ENCODE peak calls at places on chromosomes 6 and 20, in six cellular contexts. One of them, this sample, is unnamed.

GRCh38 chr20:18496042-18496441 is 983 bp downstream of the RBBP9 start:
- DNase-seq in transverse colon: no peak
- DNase-seq in K562: no peak
- DNase-seq in A549: no peak
- DNase-seq in ovary: no peak
- DNase-seq in HepG2: no peak
- DNase-seq in this sample: no peak

GRCh38 chr6:93581371-93581770 is 162.0 kb upstream of the EPHA7 start:
- DNase-seq in transverse colon: no peak
- DNase-seq in K562: no peak
- DNase-seq in A549: no peak
- DNase-seq in ovary: no peak
- DNase-seq in HepG2: no peak
- DNase-seq in this sample: no peak

GRCh38 chr6:119479860-119480655 is 130.5 kb upstream of the MAN1A1 start:
- DNase-seq in transverse colon: no peak
- DNase-seq in K562: peak; percentile 16
- DNase-seq in A549: no peak
- DNase-seq in ovary: no peak
- DNase-seq in HepG2: no peak
- DNase-seq in this sample: no peak

GRCh38 chr6:36986704-36987047 is 680 bp upstream of the MTCH1 start:
- DNase-seq in transverse colon: no peak
- DNase-seq in K562: no peak
- DNase-seq in A549: no peak
- DNase-seq in ovary: no peak
- DNase-seq in HepG2: no peak
- DNase-seq in this sample: no peak

GRCh38 chr20:45036044-45036755 is 64.7 kb downstream of the KCNS1 start:
- DNase-seq in transverse colon: no peak
- DNase-seq in K562: no peak
- DNase-seq in A549: peak; percentile 56
- DNase-seq in ovary: no peak
- DNase-seq in HepG2: peak; percentile 23
- DNase-seq in this sample: no peak

GRCh38 chr6:100886078-100886477 is 4.9 kb upstream of the ASCC3 start:
- DNase-seq in transverse colon: no peak
- DNase-seq in K562: no peak
- DNase-seq in A549: no peak
- DNase-seq in ovary: no peak
- DNase-seq in HepG2: no peak
- DNase-seq in this sample: no peak

GRCh38 chr6:170135461-170135820 is 155.4 kb downstream of the DLL1 start:
- DNase-seq in transverse colon: no peak
- DNase-seq in K562: no peak
- DNase-seq in A549: no peak
- DNase-seq in ovary: no peak
- DNase-seq in HepG2: no peak
- DNase-seq in this sample: no peak

GRCh38 chr20:63980806-63981728 is at the start of gene PRPF6:
- DNase-seq in transverse colon: peak; percentile 97
- DNase-seq in K562: peak; percentile 94
- DNase-seq in A549: peak; percentile 97
- DNase-seq in ovary: peak; percentile 91
- DNase-seq in HepG2: peak; percentile 97
- DNase-seq in this sample: peak; percentile 83

GRCh38 chr20:8144282-8145245 is 12.5 kb downstream of the PLCB1 start:
- DNase-seq in transverse colon: no peak
- DNase-seq in K562: no peak
- DNase-seq in A549: no peak
- DNase-seq in ovary: no peak
- DNase-seq in HepG2: peak; percentile 100
- DNase-seq in this sample: no peak

GRCh38 chr20:17888044-17888443 is 80.5 kb downstream of the SNX5 start:
- DNase-seq in transverse colon: peak; percentile 43
- DNase-seq in K562: no peak
- DNase-seq in A549: peak; percentile 43
- DNase-seq in ovary: no peak
- DNase-seq in HepG2: no peak
- DNase-seq in this sample: no peak

GRCh38 chr6:5999688-6000608 is 6.8 kb downstream of the NRN1 start:
- DNase-seq in transverse colon: no peak
- DNase-seq in K562: no peak
- DNase-seq in A549: no peak
- DNase-seq in ovary: no peak
- DNase-seq in HepG2: no peak
- DNase-seq in this sample: no peak

GRCh38 chr6:47247227-47247797 is 62.4 kb downstream of the TNFRSF21 start:
- DNase-seq in transverse colon: no peak
- DNase-seq in K562: no peak
- DNase-seq in A549: no peak
- DNase-seq in ovary: no peak
- DNase-seq in HepG2: no peak
- DNase-seq in this sample: no peak

GRCh38 chr6:26243742-26244141 is 121.3 kb upstream of the BTN3A2 start:
- DNase-seq in transverse colon: peak; percentile 83
- DNase-seq in K562: no peak
- DNase-seq in A549: no peak
- DNase-seq in ovary: no peak
- DNase-seq in HepG2: no peak
- DNase-seq in this sample: no peak

GRCh38 chr20:52035498-52035897 is 156.1 kb downstream of the ZFP64 start:
- DNase-seq in transverse colon: no peak
- DNase-seq in K562: no peak
- DNase-seq in A549: no peak
- DNase-seq in ovary: no peak
- DNase-seq in HepG2: peak; percentile 33
- DNase-seq in this sample: no peak

GRCh38 chr6:137094411-137095008 is 49.7 kb upstream of the IL20RA start:
- DNase-seq in transverse colon: peak; percentile 56
- DNase-seq in K562: peak; percentile 63
- DNase-seq in A549: peak; percentile 69
- DNase-seq in ovary: peak; percentile 51
- DNase-seq in HepG2: peak; percentile 74
- DNase-seq in this sample: peak; percentile 71

GRCh38 chr20:63682384-63683139 is 13.9 kb upstream of the TNFRSF6B start:
- DNase-seq in transverse colon: peak; percentile 53
- DNase-seq in K562: no peak
- DNase-seq in A549: peak; percentile 94
- DNase-seq in ovary: no peak
- DNase-seq in HepG2: peak; percentile 63
- DNase-seq in this sample: peak; percentile 46

GRCh38 chr6:76856065-76856464 is 607.2 kb downstream of the HTR1B start:
- DNase-seq in transverse colon: no peak
- DNase-seq in K562: no peak
- DNase-seq in A549: no peak
- DNase-seq in ovary: no peak
- DNase-seq in HepG2: no peak
- DNase-seq in this sample: no peak

GRCh38 chr6:26159417-26160273 is 72.4 kb downstream of the HFE start:
- DNase-seq in transverse colon: no peak
- DNase-seq in K562: no peak
- DNase-seq in A549: peak; percentile 33
- DNase-seq in ovary: no peak
- DNase-seq in HepG2: no peak
- DNase-seq in this sample: no peak

GRCh38 chr6:119264854-119265397 is 84.6 kb downstream of the MAN1A1 start:
- DNase-seq in transverse colon: no peak
- DNase-seq in K562: no peak
- DNase-seq in A549: no peak
- DNase-seq in ovary: no peak
- DNase-seq in HepG2: no peak
- DNase-seq in this sample: no peak

GRCh38 chr20:42173440-42173839 is 555.3 kb upstream of the CHD6 start:
- DNase-seq in transverse colon: no peak
- DNase-seq in K562: no peak
- DNase-seq in A549: no peak
- DNase-seq in ovary: no peak
- DNase-seq in HepG2: no peak
- DNase-seq in this sample: no peak

GRCh38 chr20:40293740-40294139 is 395.3 kb downstream of the MAFB start:
- DNase-seq in transverse colon: no peak
- DNase-seq in K562: no peak
- DNase-seq in A549: no peak
- DNase-seq in ovary: no peak
- DNase-seq in HepG2: no peak
- DNase-seq in this sample: no peak

GRCh38 chr20:20327756-20328155 is 40.1 kb upstream of the INSM1 start:
- DNase-seq in transverse colon: no peak
- DNase-seq in K562: no peak
- DNase-seq in A549: peak; percentile 6
- DNase-seq in ovary: no peak
- DNase-seq in HepG2: no peak
- DNase-seq in this sample: no peak

GRCh38 chr6:159665868-159666635 is 27.0 kb downstream of the SOD2 start:
- DNase-seq in transverse colon: no peak
- DNase-seq in K562: no peak
- DNase-seq in A549: no peak
- DNase-seq in ovary: no peak
- DNase-seq in HepG2: no peak
- DNase-seq in this sample: no peak

GRCh38 chr20:3166338-3166912 is 6.8 kb upstream of the FASTKD5 start:
- DNase-seq in transverse colon: no peak
- DNase-seq in K562: no peak
- DNase-seq in A549: no peak
- DNase-seq in ovary: no peak
- DNase-seq in HepG2: no peak
- DNase-seq in this sample: no peak

GRCh38 chr6:32191696-32192607 is 491 bp downstream of the GPSM3 start:
- DNase-seq in transverse colon: no peak
- DNase-seq in K562: no peak
- DNase-seq in A549: no peak
- DNase-seq in ovary: peak; percentile 63
- DNase-seq in HepG2: no peak
- DNase-seq in this sample: no peak

GRCh38 chr6:23522751-23523527 is 603.1 kb upstream of the NRSN1 start:
- DNase-seq in transverse colon: no peak
- DNase-seq in K562: no peak
- DNase-seq in A549: no peak
- DNase-seq in ovary: no peak
- DNase-seq in HepG2: no peak
- DNase-seq in this sample: no peak

GRCh38 chr6:136920216-136920857 is 1.8 kb upstream of the SLC35D3 start:
- DNase-seq in transverse colon: no peak
- DNase-seq in K562: no peak
- DNase-seq in A549: no peak
- DNase-seq in ovary: no peak
- DNase-seq in HepG2: no peak
- DNase-seq in this sample: no peak

GRCh38 chr20:1933465-1933870 is 38.3 kb downstream of the SIRPA start:
- DNase-seq in transverse colon: no peak
- DNase-seq in K562: no peak
- DNase-seq in A549: no peak
- DNase-seq in ovary: peak; percentile 61
- DNase-seq in HepG2: no peak
- DNase-seq in this sample: no peak

DNA sequence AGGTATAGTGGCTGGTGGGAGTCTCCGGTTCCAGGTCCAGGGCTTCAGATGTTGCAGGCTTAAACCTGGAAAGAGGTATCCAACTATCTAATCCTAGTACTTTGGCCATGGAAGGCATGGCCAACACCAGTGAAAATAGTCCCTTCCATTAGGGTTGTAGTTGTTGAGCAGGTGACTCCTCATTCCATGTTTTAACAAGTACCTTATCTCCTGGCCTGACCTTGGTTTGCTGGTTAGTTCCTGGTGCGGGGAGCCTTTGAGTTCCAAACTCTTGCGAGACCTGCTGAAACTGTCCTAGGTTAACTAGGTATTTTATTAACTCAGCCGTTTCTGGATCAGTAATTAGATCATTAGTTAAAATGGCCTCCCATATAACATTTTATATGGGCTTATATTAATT is 165.1 kb upstream of the PROKR2 start:
- DNase-seq in transverse colon: no peak
- DNase-seq in K562: no peak
- DNase-seq in A549: no peak
- DNase-seq in ovary: no peak
- DNase-seq in HepG2: no peak
- DNase-seq in this sample: no peak
- TF ChIP-seq EP300 in transverse colon: no peak
- TF ChIP-seq EP300 in K562: no peak
- TF ChIP-seq EP300 in A549: no peak
- TF ChIP-seq EP300 in ovary: no peak
- TF ChIP-seq EP300 in HepG2: no peak
- TF ChIP-seq EP300 in this sample: no peak

GRCh38 chr6:164085086-164085485 is 670.6 kb downstream of the QKI start:
- DNase-seq in transverse colon: no peak
- DNase-seq in K562: no peak
- DNase-seq in A549: no peak
- DNase-seq in ovary: no peak
- DNase-seq in HepG2: no peak
- DNase-seq in this sample: no peak
- H3K4me3 ChIP-seq in transverse colon: no peak overlapping the region
- H3K4me3 ChIP-seq in K562: no peak overlapping the region
- H3K4me3 ChIP-seq in A549: no peak overlapping the region
- H3K4me3 ChIP-seq in ovary: no peak overlapping the region
- H3K4me3 ChIP-seq in HepG2: no peak overlapping the region
- H3K4me3 ChIP-seq in this sample: peak overlapping the region; percentile 19

DNA sequence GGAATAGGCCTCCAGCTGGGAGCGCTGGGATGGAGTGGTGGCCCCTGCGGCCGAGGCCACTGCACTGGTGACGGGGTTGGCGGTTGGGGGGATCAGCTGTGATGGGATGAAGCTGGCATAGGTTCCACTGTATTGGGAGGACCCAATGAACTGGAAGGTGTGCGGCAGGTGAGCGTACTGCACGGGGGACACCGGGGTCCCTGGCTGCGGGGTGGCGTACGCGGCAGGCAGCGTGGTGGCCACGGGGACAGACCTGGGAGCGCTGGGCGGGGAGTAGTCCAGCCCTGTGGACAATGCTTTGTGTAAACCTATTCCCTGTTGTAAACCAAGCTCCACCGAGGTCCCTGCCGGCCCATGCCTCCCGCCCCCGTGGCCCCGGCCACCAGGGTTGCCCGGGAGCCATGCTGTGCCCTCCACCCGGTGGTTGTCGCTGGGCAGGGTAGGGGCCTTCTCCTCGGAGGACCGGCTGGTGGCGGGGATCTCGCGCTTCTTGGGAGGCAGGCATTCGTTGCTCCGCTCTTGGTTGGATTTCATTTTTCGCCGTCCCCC is 89.5 kb downstream of the GMPR start:
- DNase-seq in transverse colon: no peak
- DNase-seq in K562: no peak
- DNase-seq in A549: no peak
- DNase-seq in ovary: no peak
- DNase-seq in HepG2: no peak
- DNase-seq in this sample: no peak
- TF ChIP-seq EP300 in transverse colon: no peak
- TF ChIP-seq EP300 in K562: no peak
- TF ChIP-seq EP300 in A549: no peak
- TF ChIP-seq EP300 in ovary: no peak
- TF ChIP-seq EP300 in HepG2: no peak
- TF ChIP-seq EP300 in this sample: no peak

DNA sequence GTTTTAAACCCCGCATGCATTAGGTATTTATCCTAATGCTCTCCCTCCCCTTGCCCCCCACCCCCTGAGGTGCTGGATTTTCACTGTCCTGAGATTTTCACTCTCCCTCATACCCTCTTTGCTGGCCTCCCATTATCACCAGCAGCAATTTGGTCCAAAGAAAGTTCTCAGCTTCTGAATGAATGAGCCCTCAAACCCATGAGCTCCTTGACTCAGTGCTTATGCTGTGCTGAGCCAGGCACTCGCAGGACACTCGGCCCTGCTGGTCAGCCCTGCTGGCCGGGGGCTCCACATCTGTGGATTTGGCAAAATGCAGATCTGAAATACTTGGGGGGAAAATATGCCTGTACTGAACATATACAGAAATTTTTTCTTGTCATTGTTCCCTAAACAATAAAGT is 153.2 kb upstream of the QKI start:
- DNase-seq in transverse colon: no peak
- DNase-seq in K562: no peak
- DNase-seq in A549: no peak
- DNase-seq in ovary: no peak
- DNase-seq in HepG2: no peak
- DNase-seq in this sample: no peak
- H3K4me3 ChIP-seq in transverse colon: no peak overlapping the region
- H3K4me3 ChIP-seq in K562: no peak overlapping the region
- H3K4me3 ChIP-seq in A549: no peak overlapping the region
- H3K4me3 ChIP-seq in ovary: no peak overlapping the region
- H3K4me3 ChIP-seq in HepG2: no peak overlapping the region
- H3K4me3 ChIP-seq in this sample: no peak overlapping the region

This sample was measured in tibial nerve.